ENCODE peak calls at places on chromosomes 5 and 9, in six cellular contexts. One of them, this sample, is unnamed.

GRCh38 chr5:5666076-5666365 is 243.5 kb downstream of the ICE1 start:
- DNase-seq in GM23338: no peak
- DNase-seq in neural progenitor cell: no peak
- DNase-seq in HCT116: no peak
- DNase-seq in PC-3: no peak
- DNase-seq in GM23248: no peak
- DNase-seq in this sample: no peak

GRCh38 chr5:66249920-66250319 is 105.8 kb downstream of the SREK1 start:
- DNase-seq in GM23338: no peak
- DNase-seq in neural progenitor cell: no peak
- DNase-seq in HCT116: no peak
- DNase-seq in PC-3: no peak
- DNase-seq in GM23248: no peak
- DNase-seq in this sample: no peak

GRCh38 chr5:53970510-53970909 is 339.9 kb downstream of the ARL15 start:
- DNase-seq in GM23338: no peak
- DNase-seq in neural progenitor cell: no peak
- DNase-seq in HCT116: no peak
- DNase-seq in PC-3: no peak
- DNase-seq in GM23248: peak; percentile 23
- DNase-seq in this sample: no peak

GRCh38 chr9:130629443-130630090 is 34.8 kb upstream of the PRDM12 start:
- DNase-seq in GM23338: peak; percentile 79
- DNase-seq in neural progenitor cell: no peak
- DNase-seq in HCT116: no peak
- DNase-seq in PC-3: no peak
- DNase-seq in GM23248: no peak
- DNase-seq in this sample: no peak

GRCh38 chr5:9820696-9821449 is 190.7 kb upstream of the TAS2R1 start:
- DNase-seq in GM23338: no peak
- DNase-seq in neural progenitor cell: no peak
- DNase-seq in HCT116: no peak
- DNase-seq in PC-3: peak; percentile 14
- DNase-seq in GM23248: no peak
- DNase-seq in this sample: no peak

GRCh38 chr9:4070266-4070665 is 229.6 kb downstream of the GLIS3 start:
- DNase-seq in GM23338: no peak
- DNase-seq in neural progenitor cell: no peak
- DNase-seq in HCT116: no peak
- DNase-seq in PC-3: no peak
- DNase-seq in GM23248: no peak
- DNase-seq in this sample: no peak

GRCh38 chr9:134546231-134546731 is 95.3 kb upstream of the COL5A1 start:
- DNase-seq in GM23338: no peak
- DNase-seq in neural progenitor cell: peak; percentile 39
- DNase-seq in HCT116: no peak
- DNase-seq in PC-3: no peak
- DNase-seq in GM23248: peak; percentile 75
- DNase-seq in this sample: peak; percentile 80

GRCh38 chr5:141680751-141681201 is 1.3 kb downstream of the ARAP3 start:
- DNase-seq in GM23338: peak; percentile 96
- DNase-seq in neural progenitor cell: peak; percentile 92
- DNase-seq in HCT116: no peak
- DNase-seq in PC-3: peak; percentile 52
- DNase-seq in GM23248: no peak
- DNase-seq in this sample: no peak

GRCh38 chr5:160269017-160269416 is 39.7 kb downstream of the FABP6 start:
- DNase-seq in GM23338: no peak
- DNase-seq in neural progenitor cell: no peak
- DNase-seq in HCT116: no peak
- DNase-seq in PC-3: no peak
- DNase-seq in GM23248: peak; percentile 57
- DNase-seq in this sample: peak; percentile 31

GRCh38 chr5:110839004-110839403 is 100.2 kb downstream of the SLC25A46 start:
- DNase-seq in GM23338: no peak
- DNase-seq in neural progenitor cell: no peak
- DNase-seq in HCT116: no peak
- DNase-seq in PC-3: no peak
- DNase-seq in GM23248: peak; percentile 6
- DNase-seq in this sample: no peak

GRCh38 chr9:98323051-98323830 is 67.8 kb upstream of the TBC1D2 start:
- DNase-seq in GM23338: no peak
- DNase-seq in neural progenitor cell: no peak
- DNase-seq in HCT116: no peak
- DNase-seq in PC-3: no peak
- DNase-seq in GM23248: no peak
- DNase-seq in this sample: no peak

GRCh38 chr5:131997727-131998117 is 13.7 kb downstream of the ACSL6 start:
- DNase-seq in GM23338: no peak
- DNase-seq in neural progenitor cell: no peak
- DNase-seq in HCT116: no peak
- DNase-seq in PC-3: no peak
- DNase-seq in GM23248: no peak
- DNase-seq in this sample: no peak

GRCh38 chr5:180315762-180316212 is 23.9 kb upstream of the MAPK9 start:
- DNase-seq in GM23338: peak; percentile 73
- DNase-seq in neural progenitor cell: peak; percentile 56
- DNase-seq in HCT116: peak; percentile 19
- DNase-seq in PC-3: peak; percentile 66
- DNase-seq in GM23248: peak; percentile 64
- DNase-seq in this sample: peak; percentile 58

GRCh38 chr5:145462525-145462924 is 372.6 kb downstream of the PRELID2 start:
- DNase-seq in GM23338: no peak
- DNase-seq in neural progenitor cell: no peak
- DNase-seq in HCT116: no peak
- DNase-seq in PC-3: no peak
- DNase-seq in GM23248: no peak
- DNase-seq in this sample: no peak

GRCh38 chr5:14901462-14902051 is 30.0 kb upstream of the ANKH start:
- DNase-seq in GM23338: no peak
- DNase-seq in neural progenitor cell: no peak
- DNase-seq in HCT116: no peak
- DNase-seq in PC-3: no peak
- DNase-seq in GM23248: peak; percentile 67
- DNase-seq in this sample: peak; percentile 42

GRCh38 chr9:93500571-93501298 is 47.4 kb upstream of the FAM120AOS start:
- DNase-seq in GM23338: no peak
- DNase-seq in neural progenitor cell: no peak
- DNase-seq in HCT116: no peak
- DNase-seq in PC-3: no peak
- DNase-seq in GM23248: no peak
- DNase-seq in this sample: no peak

GRCh38 chr9:115524467-115525059 is 406.6 kb upstream of the TNC start:
- DNase-seq in GM23338: peak; percentile 81
- DNase-seq in neural progenitor cell: peak; percentile 75
- DNase-seq in HCT116: peak; percentile 47
- DNase-seq in PC-3: peak; percentile 77
- DNase-seq in GM23248: peak; percentile 73
- DNase-seq in this sample: peak; percentile 75

GRCh38 chr9:116800885-116801284 is 113.8 kb downstream of the TRIM32 start:
- DNase-seq in GM23338: peak; percentile 80
- DNase-seq in neural progenitor cell: peak; percentile 47
- DNase-seq in HCT116: no peak
- DNase-seq in PC-3: no peak
- DNase-seq in GM23248: no peak
- DNase-seq in this sample: no peak

GRCh38 chr5:421287-421880 is 21.6 kb upstream of the EXOC3 start:
- DNase-seq in GM23338: no peak
- DNase-seq in neural progenitor cell: no peak
- DNase-seq in HCT116: no peak
- DNase-seq in PC-3: no peak
- DNase-seq in GM23248: no peak
- DNase-seq in this sample: no peak

GRCh38 chr5:139660105-139660915 is 12.2 kb downstream of the CXXC5 start:
- DNase-seq in GM23338: no peak
- DNase-seq in neural progenitor cell: no peak
- DNase-seq in HCT116: no peak
- DNase-seq in PC-3: peak; percentile 82
- DNase-seq in GM23248: peak; percentile 75
- DNase-seq in this sample: no peak

GRCh38 chr5:164581889-164582288 is 1076.5 kb downstream of the MAT2B start:
- DNase-seq in GM23338: no peak
- DNase-seq in neural progenitor cell: no peak
- DNase-seq in HCT116: no peak
- DNase-seq in PC-3: no peak
- DNase-seq in GM23248: no peak
- DNase-seq in this sample: no peak

GRCh38 chr5:126538579-126538978 is 56.4 kb downstream of the ALDH7A1 start:
- DNase-seq in GM23338: no peak
- DNase-seq in neural progenitor cell: no peak
- DNase-seq in HCT116: no peak
- DNase-seq in PC-3: no peak
- DNase-seq in GM23248: no peak
- DNase-seq in this sample: no peak

GRCh38 chr9:32581512-32582143 is 8.7 kb upstream of the NDUFB6 start:
- DNase-seq in GM23338: peak; percentile 86
- DNase-seq in neural progenitor cell: peak; percentile 67
- DNase-seq in HCT116: peak; percentile 71
- DNase-seq in PC-3: peak; percentile 77
- DNase-seq in GM23248: peak; percentile 65
- DNase-seq in this sample: peak; percentile 75

GRCh38 chr5:80140496-80140895 is 105.3 kb downstream of the THBS4 start:
- DNase-seq in GM23338: no peak
- DNase-seq in neural progenitor cell: no peak
- DNase-seq in HCT116: no peak
- DNase-seq in PC-3: no peak
- DNase-seq in GM23248: no peak
- DNase-seq in this sample: no peak

GRCh38 chr9:130453487-130453886 is 8.7 kb downstream of the ASS1 start:
- DNase-seq in GM23338: no peak
- DNase-seq in neural progenitor cell: no peak
- DNase-seq in HCT116: no peak
- DNase-seq in PC-3: peak; percentile 24
- DNase-seq in GM23248: no peak
- DNase-seq in this sample: peak; percentile 68

GRCh38 chr9:107142430-107142829 is 140.6 kb upstream of the RAD23B start:
- DNase-seq in GM23338: no peak
- DNase-seq in neural progenitor cell: no peak
- DNase-seq in HCT116: no peak
- DNase-seq in PC-3: no peak
- DNase-seq in GM23248: no peak
- DNase-seq in this sample: no peak

GRCh38 chr9:113328045-113328782 is 11.9 kb downstream of the WDR31 start:
- DNase-seq in GM23338: no peak
- DNase-seq in neural progenitor cell: no peak
- DNase-seq in HCT116: no peak
- DNase-seq in PC-3: no peak
- DNase-seq in GM23248: no peak
- DNase-seq in this sample: no peak

GRCh38 chr5:55227738-55228430 is 769 bp upstream of the MCIDAS start:
- DNase-seq in GM23338: peak; percentile 26
- DNase-seq in neural progenitor cell: no peak
- DNase-seq in HCT116: no peak
- DNase-seq in PC-3: no peak
- DNase-seq in GM23248: no peak
- DNase-seq in this sample: no peak
- TF ChIP-seq EZH2 in GM23338: peak; percentile 76
- TF ChIP-seq EZH2 in neural progenitor cell: no peak
- TF ChIP-seq EZH2 in HCT116: no peak
- TF ChIP-seq EZH2 in PC-3: no peak
- TF ChIP-seq EZH2 in GM23248: peak; percentile 52
- TF ChIP-seq EZH2 in this sample: no peak

GRCh38 chr9:137598943-137599342 is 6.5 kb upstream of the ARRDC1 start:
- DNase-seq in GM23338: no peak
- DNase-seq in neural progenitor cell: no peak
- DNase-seq in HCT116: no peak
- DNase-seq in PC-3: no peak
- DNase-seq in GM23248: no peak
- DNase-seq in this sample: no peak
- H2AFZ ChIP-seq in GM23338: no peak overlapping the region
- H2AFZ ChIP-seq in neural progenitor cell: no peak overlapping the region
- H2AFZ ChIP-seq in HCT116: no peak overlapping the region
- H2AFZ ChIP-seq in PC-3: no peak overlapping the region
- H2AFZ ChIP-seq in GM23248: no peak overlapping the region
- H2AFZ ChIP-seq in this sample: no peak overlapping the region

DNA sequence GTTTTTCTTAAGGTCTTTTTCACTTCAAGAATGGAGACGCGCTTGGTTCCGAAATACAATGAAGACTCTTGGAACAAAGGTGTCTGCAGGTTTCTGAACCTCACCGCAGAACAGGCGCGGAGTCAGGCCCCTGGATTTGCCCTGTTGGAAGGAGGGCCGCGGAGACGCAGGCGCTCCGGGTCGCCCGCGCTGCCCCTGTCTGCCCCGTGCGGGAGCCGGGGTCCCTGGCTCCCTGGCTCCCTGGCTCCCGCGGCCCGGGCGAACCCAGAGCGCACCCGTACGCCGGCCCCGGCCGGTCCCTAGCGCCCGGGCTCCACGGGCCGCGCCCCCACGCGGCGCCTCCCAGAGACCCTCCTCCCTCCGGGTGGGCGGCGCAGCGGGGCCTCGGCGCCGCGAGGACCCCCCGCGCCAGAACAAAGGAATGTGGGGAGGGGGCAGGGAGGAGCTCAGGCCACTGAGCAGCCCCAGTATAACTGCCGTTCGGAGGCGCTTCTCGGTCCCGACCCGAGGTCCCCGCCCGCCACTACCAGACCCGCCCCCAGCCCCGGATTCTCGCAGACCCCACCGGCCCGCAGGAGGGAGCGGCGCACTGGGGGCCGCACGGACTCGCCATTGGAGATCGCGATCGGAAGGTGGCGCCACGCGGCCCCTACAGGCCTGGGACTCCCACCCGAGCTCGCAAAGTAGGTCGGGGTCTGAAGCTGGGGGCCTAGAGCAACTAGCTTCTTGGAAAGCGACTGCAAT is 2.4 kb downstream of the NFIL3 start:
- DNase-seq in GM23338: peak; percentile 65
- DNase-seq in neural progenitor cell: peak; percentile 80
- DNase-seq in HCT116: no peak
- DNase-seq in PC-3: no peak
- DNase-seq in GM23248: peak; percentile 66
- DNase-seq in this sample: peak; percentile 78
- TF ChIP-seq EZH2phosphoT487 in GM23338: no peak
- TF ChIP-seq EZH2phosphoT487 in neural progenitor cell: no peak
- TF ChIP-seq EZH2phosphoT487 in HCT116: no peak
- TF ChIP-seq EZH2phosphoT487 in PC-3: no peak
- TF ChIP-seq EZH2phosphoT487 in GM23248: no peak
- TF ChIP-seq EZH2phosphoT487 in this sample: no peak

GRCh38 chr9:136133959-136134484 is 15.3 kb upstream of the TMEM250 start:
- DNase-seq in GM23338: no peak
- DNase-seq in neural progenitor cell: no peak
- DNase-seq in HCT116: no peak
- DNase-seq in PC-3: no peak
- DNase-seq in GM23248: no peak
- DNase-seq in this sample: no peak

GRCh38 chr9:136132500-136133050 is 13.9 kb upstream of the TMEM250 start:
- DNase-seq in GM23338: no peak
- DNase-seq in neural progenitor cell: no peak
- DNase-seq in HCT116: no peak
- DNase-seq in PC-3: no peak
- DNase-seq in GM23248: no peak
- DNase-seq in this sample: no peak

GRCh38 chr9:136135326-136136126 is 16.9 kb upstream of the TMEM250 start:
- DNase-seq in GM23338: no peak
- DNase-seq in neural progenitor cell: no peak
- DNase-seq in HCT116: no peak
- DNase-seq in PC-3: no peak
- DNase-seq in GM23248: no peak
- DNase-seq in this sample: no peak

GRCh38 chr9:136131629-136132499 is 13.2 kb upstream of the TMEM250 start:
- DNase-seq in GM23338: no peak
- DNase-seq in neural progenitor cell: no peak
- DNase-seq in HCT116: no peak
- DNase-seq in PC-3: no peak
- DNase-seq in GM23248: no peak
- DNase-seq in this sample: no peak

GRCh38 chr9:136133191-136133958 is 14.7 kb upstream of the TMEM250 start:
- DNase-seq in GM23338: peak; percentile 87
- DNase-seq in neural progenitor cell: peak; percentile 91
- DNase-seq in HCT116: no peak
- DNase-seq in PC-3: no peak
- DNase-seq in GM23248: peak; percentile 56
- DNase-seq in this sample: peak; percentile 81
- TF ChIP-seq EZH2 in GM23338: no peak
- TF ChIP-seq EZH2 in neural progenitor cell: peak; percentile 60
- TF ChIP-seq EZH2 in HCT116: no peak
- TF ChIP-seq EZH2 in PC-3: no peak
- TF ChIP-seq EZH2 in GM23248: peak; percentile 77
- TF ChIP-seq EZH2 in this sample: no peak

This sample was measured in hepatocyte.